ENCODE peak calls at places on chromosomes 13 and 19, in seven cellular contexts. B, R, D, P, I, Y and V are unnamed samples.

GRCh38 chr13:73129023-73129422 is 70.2 kb downstream of the KLF5 start:
- DNase-seq in P (no peak), B (no peak), Y (no peak), R (no peak), I (no peak), D (no peak), V (no peak)

GRCh38 chr19:29603308-29603707 is 2.8 kb upstream of the POP4 start:
- DNase-seq in I (no peak), D (no peak), B (peak), R (no peak), P (no peak), Y (no peak), V (no peak)

GRCh38 chr19:40322951-40323615 is 25.1 kb downstream of the C19orf47 start:
- DNase-seq in P (no peak), Y (no peak), D (no peak), R (no peak), B (no peak), I (no peak), V (no peak)

GRCh38 chr19:45569619-45570421 is 14.8 kb downstream of the OPA3 start:
- DNase-seq in Y (peak), P (peak), D (peak), R (peak), B (peak), I (peak), V (peak)

GRCh38 chr13:75494491-75494890 is 12.5 kb upstream of the TBC1D4 start:
- DNase-seq in B (no peak), D (no peak), P (no peak), Y (no peak), I (peak), R (no peak), V (no peak)

GRCh38 chr19:12113121-12113520 is 27.0 kb downstream of the ZNF20 start:
- DNase-seq in P (no peak), D (no peak), I (no peak), R (no peak), B (no peak), Y (no peak), V (no peak)

GRCh38 chr19:40702337-40703012 is 12.0 kb upstream of the NUMBL start:
- DNase-seq in D (peak), P (no peak), B (peak), R (peak), I (peak), Y (no peak), V (peak)

GRCh38 chr19:18444513-18444912 is 6.6 kb upstream of the ISYNA1 start:
- DNase-seq in D (no peak), Y (no peak), P (no peak), R (no peak), B (no peak), I (no peak), V (no peak)

GRCh38 chr19:40344422-40344821 is 3.8 kb downstream of the C19orf47 start:
- DNase-seq in Y (no peak), D (no peak), I (no peak), R (no peak), P (no peak), B (no peak), V (no peak)

GRCh38 chr13:19695829-19696228 is 62.4 kb downstream of the MPHOSPH8 start:
- DNase-seq in Y (no peak), I (no peak), P (no peak), D (no peak), R (peak), B (peak), V (no peak)

GRCh38 chr13:80276371-80277289 is 64.3 kb downstream of the SPRY2 start:
- DNase-seq in B (peak), R (peak), I (peak), D (peak), Y (no peak), P (no peak), V (no peak)

GRCh38 chr19:36605101-36605838 is at the start of gene ZNF382:
- DNase-seq in D (peak), I (peak), P (peak), Y (no peak), R (peak), B (peak), V (peak)

GRCh38 chr19:18044825-18045304 is 36.9 kb downstream of the ARRDC2 start:
- DNase-seq in P (no peak), B (peak), R (peak), Y (no peak), D (peak), I (peak), V (peak)

GRCh38 chr19:2455481-2456300 is 1.1 kb downstream of the LMNB2 start:
- DNase-seq in R (peak), P (peak), Y (no peak), D (no peak), I (peak), B (no peak), V (peak)

GRCh38 chr13:32086791-32087441 is 55.3 kb downstream of the FRY start:
- DNase-seq in Y (no peak), I (peak), P (no peak), B (no peak), D (no peak), R (no peak), V (no peak)

GRCh38 chr13:93861818-93862217 is 617.7 kb downstream of the DCT start:
- DNase-seq in D (no peak), B (no peak), R (no peak), Y (no peak), P (no peak), I (peak), V (peak)

GRCh38 chr19:47471733-47472457 is at the start of gene SLC8A2:
- DNase-seq in I (peak), P (peak), R (peak), B (peak), D (peak), Y (peak), V (peak)

GRCh38 chr13:114236224-114236623 is 1.5 kb downstream of the CDC16 start:
- DNase-seq in B (no peak), Y (no peak), I (no peak), R (no peak), P (no peak), D (no peak), V (no peak)

GRCh38 chr13:110114351-110114750 is 192.6 kb downstream of the COL4A1 start:
- DNase-seq in B (no peak), D (peak), Y (no peak), R (no peak), P (no peak), I (peak), V (no peak)

GRCh38 chr19:22601906-22602630 is 32.1 kb upstream of the ZNF492 start:
- DNase-seq in D (no peak), Y (no peak), B (no peak), P (no peak), I (no peak), R (no peak), V (no peak)

GRCh38 chr19:50565984-50566903 is 2.0 kb downstream of the LRRC4B start:
- DNase-seq in Y (no peak), P (no peak), D (no peak), B (peak), I (no peak), R (peak), V (peak)

GRCh38 chr13:51152713-51153112 is 41.6 kb upstream of the C13orf42 start:
- DNase-seq in D (no peak), Y (no peak), I (peak), R (no peak), P (no peak), B (no peak), V (peak)
- TF ChIP-seq EZH2phosphoT487 in D (no peak), Y (no peak), I (no peak), R (no peak), P (no peak), B (no peak), V (no peak)

DNA sequence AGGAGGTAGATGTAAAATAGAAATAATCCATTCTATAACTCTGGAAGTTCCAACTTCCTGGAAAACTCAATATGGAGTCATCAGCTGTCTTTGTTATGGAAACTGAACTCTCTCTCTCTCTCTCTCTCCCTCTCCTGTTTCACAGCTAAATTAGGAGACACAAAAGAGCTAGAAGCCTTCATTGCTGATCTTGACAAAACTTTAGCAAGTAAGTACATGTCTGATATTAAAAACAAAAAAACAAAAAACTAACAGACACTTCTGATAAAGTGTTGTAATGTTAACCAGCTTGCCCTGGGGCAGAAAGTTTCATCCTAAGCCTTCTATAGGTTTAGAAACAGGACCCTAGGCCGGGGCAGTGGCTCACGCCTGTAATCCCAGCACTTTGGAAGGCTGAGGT is 11.3 kb downstream of the RGCC start:
- DNase-seq in D (no peak), B (no peak), P (no peak), I (no peak), R (no peak), Y (no peak), V (no peak)
- TF ChIP-seq EZH2phosphoT487 in D (no peak), B (no peak), P (no peak), I (no peak), R (no peak), Y (no peak), V (no peak)

GRCh38 chr19:1018393-1018792 is 2.5 kb downstream of the TMEM259 start:
- DNase-seq in Y (no peak), D (no peak), B (no peak), I (no peak), R (no peak), P (no peak), V (no peak)

GRCh38 chr19:1016647-1017114 is 4.2 kb downstream of the TMEM259 start:
- DNase-seq in P (no peak), D (peak), R (no peak), B (no peak), Y (no peak), I (peak), V (peak)

GRCh38 chr19:1017906-1018305 is 3.0 kb downstream of the TMEM259 start:
- DNase-seq in B (no peak), R (no peak), I (no peak), P (no peak), Y (no peak), D (no peak), V (no peak)

GRCh38 chr19:1015782-1016646 is 4.9 kb downstream of the TMEM259 start:
- DNase-seq in P (no peak), D (no peak), R (peak), B (peak), I (no peak), Y (no peak), V (no peak)

GRCh38 chr19:1017115-1017905 is 3.6 kb downstream of the TMEM259 start:
- DNase-seq in I (no peak), Y (no peak), R (no peak), D (peak), P (no peak), B (no peak), V (no peak)
- TF ChIP-seq EZH2phosphoT487 in I (no peak), Y (no peak), R (no peak), D (no peak), P (no peak), B (no peak), V (no peak)

GRCh38 chr19:16168465-16169081 is 4.8 kb downstream of the CIB3 start:
- DNase-seq in Y (no peak), R (no peak), P (no peak), D (peak), I (peak), B (peak), V (no peak)
- TF ChIP-seq EZH2phosphoT487 in Y (no peak), R (no peak), P (no peak), D (no peak), I (no peak), B (no peak), V (no peak)

DNA sequence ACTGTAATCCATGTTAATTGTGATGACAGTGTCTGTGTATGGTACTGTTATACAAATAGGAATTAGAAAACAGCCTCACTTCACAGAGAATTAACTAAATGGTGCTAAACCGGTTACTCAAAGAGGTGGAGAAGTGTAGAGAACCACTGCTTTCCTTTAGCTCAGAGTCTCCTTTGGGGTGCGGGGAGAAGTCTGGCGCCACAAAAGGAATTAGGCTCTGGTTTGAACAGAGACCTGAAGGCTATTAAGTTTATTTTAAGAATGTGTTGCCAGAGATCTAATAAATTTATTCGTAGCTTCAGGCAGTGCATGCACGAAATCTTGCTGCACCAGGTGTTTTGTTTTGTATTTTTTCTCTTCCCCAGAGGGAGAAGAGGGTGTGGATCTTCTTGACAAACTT is 65.8 kb downstream of the FREM2 start:
- DNase-seq in D (no peak), P (no peak), Y (no peak), B (no peak), I (no peak), R (peak), V (no peak)
- TF ChIP-seq EZH2phosphoT487 in D (no peak), P (no peak), Y (no peak), B (no peak), I (no peak), R (no peak), V (no peak)

GRCh38 chr13:40564342-40564997 is 102.0 kb downstream of the FOXO1 start:
- DNase-seq in D (no peak), I (no peak), P (no peak), R (no peak), B (no peak), Y (no peak), V (no peak)
- TF ChIP-seq EZH2phosphoT487 in D (no peak), I (no peak), P (no peak), R (no peak), B (no peak), Y (no peak), V (no peak)

DNA sequence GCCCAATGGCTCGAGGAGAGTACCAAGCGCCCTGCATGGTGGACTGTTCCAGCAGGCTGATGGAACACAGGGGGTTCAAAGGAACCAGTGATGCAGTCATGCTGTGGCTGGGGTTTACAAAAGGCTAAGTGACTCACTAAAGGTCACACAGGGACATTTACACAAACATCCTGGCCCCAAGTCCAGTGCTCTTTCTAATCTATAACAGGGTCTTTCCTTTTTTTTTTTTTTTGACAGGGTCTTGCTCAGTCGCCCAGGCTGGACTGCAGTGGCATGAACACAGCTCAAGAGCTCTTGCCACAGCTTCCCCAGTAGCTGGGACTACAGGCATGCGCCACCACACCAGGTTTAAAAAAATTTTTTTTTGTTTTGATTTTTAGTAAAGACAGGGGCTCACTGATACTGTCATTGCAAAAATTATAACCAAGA is 2.8 kb upstream of the SLC25A15 start:
- DNase-seq in Y (no peak), P (no peak), D (no peak), I (peak), R (no peak), B (no peak), V (no peak)
- TF ChIP-seq EZH2phosphoT487 in Y (no peak), P (no peak), D (no peak), I (no peak), R (no peak), B (no peak), V (no peak)